ENCODE peak calls at places on chromosome 3, in six cellular contexts. N is A549, L is HepG2, P is K562, D is endothelial cell of umbilical vein, O is GM12878. F is an unnamed sample.

GRCh38 chr3:90033242-90033641 is 925.8 kb downstream of the EPHA3 start:
- DNase-seq in N (no peak), L (no peak), P (no peak), D (no peak), O (no peak), F (no peak)

GRCh38 chr3:32321095-32321835 is 70.4 kb upstream of the CMTM7 start:
- DNase-seq in N (no peak), L (no peak), P (no peak), D (peak), O (no peak), F (no peak)

GRCh38 chr3:56467801-56468183 is 475 bp downstream of the ERC2 start:
- DNase-seq in N (no peak), L (no peak), P (no peak), D (no peak), O (no peak), F (no peak)

GRCh38 chr3:111967651-111968274 is 11.1 kb upstream of the ABHD10 start:
- DNase-seq in N (peak), L (peak), P (peak), D (peak), O (no peak), F (peak)

GRCh38 chr3:110576962-110577361 is 494.7 kb upstream of the NECTIN3 start:
- DNase-seq in N (peak), L (no peak), P (no peak), D (peak), O (no peak), F (peak)

GRCh38 chr3:29540544-29540943 is 259.7 kb downstream of the RBMS3 start:
- DNase-seq in N (no peak), L (no peak), P (no peak), D (no peak), O (no peak), F (no peak)

GRCh38 chr3:78872195-78872594 is 895.6 kb downstream of the ROBO1 start:
- DNase-seq in N (peak), L (peak), P (no peak), D (peak), O (no peak), F (no peak)

GRCh38 chr3:61608072-61608471 is 46.7 kb downstream of the PTPRG start:
- DNase-seq in N (no peak), L (no peak), P (no peak), D (no peak), O (no peak), F (no peak)

GRCh38 chr3:160622263-160623045 is 54.5 kb upstream of the ARL14 start:
- DNase-seq in N (no peak), L (no peak), P (no peak), D (no peak), O (no peak), F (no peak)

GRCh38 chr3:190533511-190534282 is 19.8 kb downstream of the IL1RAP start:
- DNase-seq in N (peak), L (no peak), P (no peak), D (peak), O (no peak), F (no peak)

GRCh38 chr3:195219351-195220045 is 51.5 kb downstream of the XXYLT1 start:
- DNase-seq in N (no peak), L (no peak), P (no peak), D (no peak), O (no peak), F (no peak)

GRCh38 chr3:157438371-157438735 is 1.7 kb downstream of the PTX3 start:
- DNase-seq in N (no peak), L (no peak), P (no peak), D (peak), O (no peak), F (no peak)

GRCh38 chr3:113339616-113340244 is 101.6 kb downstream of the CFAP44 start:
- DNase-seq in N (no peak), L (no peak), P (no peak), D (no peak), O (no peak), F (no peak)

GRCh38 chr3:192916455-192917257 is 1.0 kb downstream of the MB21D2 start:
- DNase-seq in N (peak), L (peak), P (peak), D (peak), O (no peak), F (peak)

GRCh38 chr3:49747792-49748480 is 24.2 kb upstream of the GMPPB start:
- DNase-seq in N (no peak), L (peak), P (no peak), D (peak), O (no peak), F (no peak)

GRCh38 chr3:72171461-72171860 is 386.5 kb upstream of the PROK2 start:
- DNase-seq in N (no peak), L (no peak), P (no peak), D (no peak), O (no peak), F (no peak)

GRCh38 chr3:20051123-20051806 is 11.0 kb downstream of the KAT2B start:
- DNase-seq in N (no peak), L (no peak), P (peak), D (no peak), O (no peak), F (no peak)

GRCh38 chr3:87350367-87351199 is 74.2 kb upstream of the POU1F1 start:
- DNase-seq in N (peak), L (peak), P (peak), D (peak), O (no peak), F (peak)

GRCh38 chr3:46398186-46398955 is 8.5 kb downstream of the CCR5AS start:
- DNase-seq in N (no peak), L (no peak), P (no peak), D (no peak), O (no peak), F (no peak)

DNA sequence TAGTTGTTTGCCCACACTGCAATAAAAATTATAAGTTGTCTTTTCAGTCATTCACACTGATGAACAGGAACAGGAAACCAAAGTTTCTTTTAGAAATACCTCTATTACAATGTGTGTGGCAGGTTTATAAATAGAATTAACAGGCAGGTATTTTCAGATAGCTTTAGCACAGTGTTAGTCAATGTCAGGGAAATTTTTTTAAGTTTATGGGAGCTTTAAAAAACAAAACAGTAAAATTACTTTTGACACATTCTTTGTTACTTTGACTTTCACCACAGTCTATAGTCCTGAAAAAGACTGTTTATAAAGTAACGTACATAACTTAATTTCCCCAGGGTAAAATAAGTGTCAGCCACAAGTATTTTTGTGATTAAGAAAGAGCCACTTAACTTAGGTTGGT is 38.1 kb downstream of the SERPINI1 start:
- DNase-seq in N (no peak), L (no peak), P (no peak), D (no peak), O (peak), F (no peak)
- TF ChIP-seq MYC in N (no peak), L (no peak), P (no peak), D (no peak), O (no peak), F (no peak)

GRCh38 chr3:9932535-9932842 is 1.1 kb upstream of the CRELD1 start:
- DNase-seq in N (no peak), L (no peak), P (no peak), D (no peak), O (no peak), F (no peak)

GRCh38 chr3:9934235-9934621 is 594 bp downstream of the CRELD1 start:
- DNase-seq in N (no peak), L (no peak), P (peak), D (no peak), O (no peak), F (peak)

GRCh38 chr3:9934993-9935392 is 1.4 kb downstream of the CRELD1 start:
- DNase-seq in N (no peak), L (no peak), P (no peak), D (no peak), O (no peak), F (no peak)

GRCh38 chr3:9932843-9933560 is 632 bp upstream of the CRELD1 start:
- DNase-seq in N (peak), L (peak), P (peak), D (peak), O (peak), F (peak)

GRCh38 chr3:9933561-9934234 is at the start of gene CRELD1:
- DNase-seq in N (peak), L (peak), P (peak), D (peak), O (peak), F (peak)
- TF ChIP-seq POLR2A in N (peak), L (peak), P (peak), D (peak), O (peak), F (peak)

GRCh38 chr3:13053915-13054704 is 19.1 kb downstream of the IQSEC1 start:
- DNase-seq in N (no peak), L (no peak), P (no peak), D (no peak), O (no peak), F (no peak)
- TF ChIP-seq MYC in N (no peak), L (no peak), P (no peak), D (no peak), O (no peak), F (no peak)

GRCh38 chr3:18424862-18425640 is at the start of gene SATB1:
- DNase-seq in N (peak), L (no peak), P (peak), D (peak), O (no peak), F (peak)
- TF ChIP-seq POLR2A in N (no peak), L (no peak), P (no peak), D (no peak), O (no peak), F (no peak)

F was measured in NB4.